ENCODE peak calls at places on chromosome 19, in five cellular contexts. C is K562, W is H1, M is HepG2, T is GM12878. N is an unnamed sample.

GRCh38 chr19:46618670-46619231 is 6.1 kb downstream of the PTGIR start:
- DNase-seq in M (no peak), W (no peak), C (peak; percentile 43), T (peak; percentile 77), N (no peak)

GRCh38 chr19:28397311-28397710 is 815.6 kb downstream of the UQCRFS1 start:
- DNase-seq in T (no peak), W (no peak), M (no peak), C (no peak), N (no peak)

GRCh38 chr19:7916137-7916907 is 1.7 kb downstream of the TGFBR3L start:
- DNase-seq in T (no peak), W (no peak), M (no peak), C (no peak), N (peak; percentile 64)

GRCh38 chr19:5801796-5802616 is 2.9 kb upstream of the NRTN start:
- DNase-seq in M (no peak), C (peak; percentile 88), W (no peak), T (no peak), N (no peak)

GRCh38 chr19:56144396-56144795 is 3.3 kb downstream of the ZNF444 start:
- DNase-seq in M (no peak), C (no peak), T (no peak), W (no peak), N (peak; percentile 38)

GRCh38 chr19:17351815-17352435 is 14.6 kb downstream of the GTPBP3 start:
- DNase-seq in W (no peak), M (no peak), T (no peak), C (peak; percentile 44), N (no peak)

GRCh38 chr19:11261902-11262839 is at the start of gene DOCK6:
- DNase-seq in C (peak; percentile 51), T (no peak), W (no peak), M (no peak), N (no peak)

GRCh38 chr19:30492581-30492980 is 120.4 kb downstream of the ZNF536 start:
- DNase-seq in W (peak; percentile 2), M (no peak), C (no peak), T (no peak), N (no peak)

GRCh38 chr19:13962738-13963602 is 10.7 kb downstream of the DCAF15 start:
- DNase-seq in T (no peak), W (no peak), C (no peak), M (no peak), N (no peak)

GRCh38 chr19:4704317-4704673 is 19.3 kb downstream of the DPP9 start:
- DNase-seq in C (no peak), M (no peak), W (no peak), T (no peak), N (no peak)

GRCh38 chr19:17950310-17951150 is 16.4 kb upstream of the KCNN1 start:
- DNase-seq in T (no peak), M (no peak), C (peak; percentile 55), W (no peak), N (no peak)

GRCh38 chr19:33434886-33435705 is 61.6 kb downstream of the CEBPG start:
- DNase-seq in C (no peak), W (no peak), M (no peak), T (no peak), N (no peak)

GRCh38 chr19:8252922-8253589 is 43.9 kb downstream of the CERS4 start:
- DNase-seq in T (peak; percentile 48), W (peak; percentile 66), C (peak; percentile 90), M (peak; percentile 67), N (peak; percentile 78)

GRCh38 chr19:35555301-35556005 is 8.0 kb downstream of the ATP4A start:
- DNase-seq in T (no peak), M (peak; percentile 56), C (peak; percentile 72), W (no peak), N (no peak)

GRCh38 chr19:40365613-40366401 is 17.3 kb downstream of the PLD3 start:
- DNase-seq in W (peak; percentile 70), M (no peak), C (peak; percentile 92), T (no peak), N (no peak)

DNA sequence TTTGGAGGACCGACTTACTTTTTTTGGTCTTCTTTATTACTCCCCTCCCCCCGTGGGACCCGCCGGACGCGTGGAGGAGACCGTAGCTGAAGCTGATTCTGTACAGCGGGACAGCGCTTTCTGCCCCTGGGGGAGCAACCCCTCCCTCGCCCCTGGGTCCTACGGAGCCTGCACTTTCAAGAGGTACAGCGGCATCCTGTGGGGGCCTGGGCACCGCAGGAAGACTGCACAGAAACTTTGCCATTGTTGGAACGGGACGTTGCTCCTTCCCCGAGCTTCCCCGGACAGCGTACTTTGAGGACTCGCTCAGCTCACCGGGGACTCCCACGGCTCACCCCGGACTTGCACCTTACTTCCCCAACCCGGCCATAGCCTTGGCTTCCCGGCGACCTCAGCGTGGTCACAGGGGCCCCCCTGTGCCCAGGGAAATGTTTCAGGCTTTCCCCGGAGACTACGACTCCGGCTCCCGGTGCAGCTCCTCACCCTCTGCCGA is 409 bp downstream of the FOSB start:
- DNase-seq in T (no peak), W (no peak), C (peak; percentile 32), M (no peak), N (no peak)
- H3K27ac ChIP-seq in T (no peak overlapping the region), W (peak overlapping the region; percentile 96), C (peak overlapping the region; percentile 88), M (peak overlapping the region; percentile 96), N (peak overlapping the region; percentile 97)

DNA sequence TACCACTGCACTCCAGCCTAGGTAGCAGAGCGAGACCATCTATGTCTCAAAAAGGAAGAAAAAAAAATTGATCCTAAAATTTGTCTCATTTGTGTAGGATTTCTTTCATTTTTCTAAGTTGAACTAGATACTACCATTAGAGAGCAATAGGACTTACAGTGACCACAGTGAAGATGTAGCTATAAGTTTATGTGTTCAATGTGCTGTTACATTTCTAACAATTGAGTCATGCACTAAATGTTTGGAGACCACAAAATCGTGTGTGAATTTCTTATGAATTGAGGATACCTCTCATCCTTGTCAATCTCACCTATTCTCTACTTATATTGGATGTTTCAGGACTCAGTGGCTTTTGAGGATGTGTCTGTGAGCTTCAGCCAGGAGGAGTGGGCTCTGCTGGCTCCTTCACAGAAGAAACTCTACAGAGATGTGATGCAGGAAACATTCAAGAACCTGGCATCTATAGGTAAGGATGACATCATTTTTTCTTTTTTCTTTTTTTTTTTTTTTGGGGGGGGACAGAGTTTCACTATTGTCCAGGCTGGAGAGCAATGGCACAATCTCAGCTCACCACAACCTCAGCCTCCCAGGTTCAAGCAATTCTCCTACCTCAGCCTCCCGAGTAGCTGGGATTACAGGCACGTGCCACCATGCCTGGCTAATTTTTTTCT is 12.8 kb downstream of the ZNF791 start:
- DNase-seq in C (no peak), W (no peak), T (no peak), M (no peak), N (no peak)
- TF ChIP-seq GABPA in C (no peak), W (no peak), T (no peak), M (no peak), N (no peak)

GRCh38 chr19:1829958-1830357 is 17.9 kb upstream of the ATP8B3 start:
- DNase-seq in T (no peak), W (no peak), C (no peak), M (no peak), N (no peak)
- H3K27ac ChIP-seq in T (no peak overlapping the region), W (no peak overlapping the region), C (no peak overlapping the region), M (no peak overlapping the region), N (no peak overlapping the region)

DNA sequence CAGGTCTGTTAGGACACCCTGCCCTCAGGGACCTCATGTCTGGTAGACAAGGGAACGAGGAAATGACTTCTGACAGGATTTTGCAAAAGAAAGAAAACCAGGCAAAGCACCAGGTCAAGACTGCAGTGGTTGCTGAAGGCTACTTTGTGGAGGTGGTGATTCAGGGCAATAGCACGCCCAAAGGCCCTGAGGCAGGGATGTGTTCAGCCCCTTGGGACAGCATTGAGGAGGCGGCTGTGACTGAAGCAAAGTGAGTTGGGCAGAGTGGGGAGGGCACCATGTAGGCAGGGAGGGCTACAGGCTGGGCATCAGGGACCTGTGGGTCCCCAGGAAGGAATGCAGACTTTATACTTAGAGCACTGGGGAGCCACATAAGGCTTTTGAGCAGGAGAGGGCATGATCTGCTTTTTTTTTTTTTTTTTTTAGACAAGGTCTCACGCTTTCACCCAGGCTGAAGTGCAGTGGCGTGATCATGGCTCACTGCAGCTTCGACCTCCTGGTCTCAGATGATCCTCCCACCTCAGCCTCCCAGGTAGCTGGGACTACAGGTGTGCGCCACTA is 10.8 kb upstream of the HOMER3 start:
- DNase-seq in M (no peak), C (no peak), T (no peak), W (no peak), N (no peak)
- TF ChIP-seq GABPA in M (no peak), C (no peak), T (no peak), W (no peak), N (no peak)

DNA sequence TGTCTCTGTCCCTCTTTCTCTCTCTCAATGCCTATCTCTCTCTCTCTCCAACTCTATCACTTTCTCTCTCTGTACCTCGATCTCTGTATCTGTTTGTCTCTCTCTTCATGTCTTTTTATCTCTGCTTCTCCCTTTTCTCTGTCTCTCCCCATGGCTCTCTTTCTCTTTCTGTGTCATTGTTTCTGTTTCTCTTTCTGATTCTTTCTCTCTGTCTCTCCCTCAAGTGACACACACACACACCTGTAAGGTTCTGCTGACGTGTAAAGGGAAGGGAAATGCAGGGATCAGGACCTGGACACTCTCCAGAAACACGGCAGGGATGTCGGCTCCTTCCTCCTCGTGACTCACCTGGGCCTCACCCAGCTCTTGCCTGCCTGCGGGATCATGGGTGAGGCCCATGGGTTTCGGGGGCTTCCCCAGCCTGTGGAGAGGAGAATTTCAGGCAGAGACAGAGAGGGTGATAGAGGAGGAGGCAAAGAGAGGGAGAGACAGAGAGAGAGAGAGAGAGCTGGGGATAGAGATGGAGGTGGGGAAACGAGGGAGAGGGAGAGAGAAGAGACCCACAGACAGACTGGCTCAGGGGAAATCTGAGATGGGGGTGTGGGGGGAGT is 5.4 kb upstream of the PLAUR start:
- DNase-seq in M (no peak), T (peak; percentile 34), W (no peak), C (no peak), N (no peak)
- H3K27ac ChIP-seq in M (no peak overlapping the region), T (peak overlapping the region; percentile 73), W (no peak overlapping the region), C (no peak overlapping the region), N (peak overlapping the region; percentile 88)

GRCh38 chr19:52219611-52220010 is 29.8 kb downstream of the PPP2R1A start:
- DNase-seq in M (no peak), C (no peak), W (no peak), T (no peak), N (no peak)
- TF ChIP-seq GABPA in M (no peak), C (no peak), W (no peak), T (no peak), N (no peak)

GRCh38 chr19:38721496-38721895 is 22.8 kb downstream of the CAPN12 start:
- DNase-seq in C (no peak), T (no peak), M (no peak), W (no peak), N (no peak)

GRCh38 chr19:38721977-38722773 is 22.1 kb downstream of the CAPN12 start:
- DNase-seq in W (no peak), T (no peak), C (no peak), M (peak; percentile 96), N (no peak)

GRCh38 chr19:38718747-38719543 is 25.3 kb downstream of the CAPN12 start:
- DNase-seq in C (peak; percentile 17), M (no peak), T (no peak), W (no peak), N (no peak)

GRCh38 chr19:38719761-38720558 is 24.3 kb downstream of the CAPN12 start:
- DNase-seq in T (no peak), M (no peak), C (no peak), W (no peak), N (no peak)

GRCh38 chr19:38720559-38721236 is 23.6 kb downstream of the CAPN12 start:
- DNase-seq in C (no peak), W (no peak), T (no peak), M (no peak), N (no peak)
- H3K27ac ChIP-seq in C (no peak overlapping the region), W (no peak overlapping the region), T (no peak overlapping the region), M (peak overlapping the region; percentile 82), N (no peak overlapping the region)

GRCh38 chr19:48962849-48963165 is 2.3 kb upstream of the FTL start:
- DNase-seq in W (no peak), C (peak; percentile 67), M (peak; percentile 47), T (no peak), N (no peak)
- TF ChIP-seq GABPA in W (no peak), C (no peak), M (no peak), T (no peak), N (no peak)

GRCh38 chr19:2237051-2237868 is 636 bp downstream of the SF3A2 start:
- DNase-seq in T (no peak), C (peak; percentile 49), W (no peak), M (no peak), N (no peak)
- H3K27ac ChIP-seq in T (peak overlapping the region; percentile 94), C (peak overlapping the region; percentile 98), W (peak overlapping the region; percentile 93), M (peak overlapping the region; percentile 97), N (peak overlapping the region; percentile 98)